ENCODE peak calls at places on chromosomes 13 and 19, in six cellular contexts. R is GM13976; K is MCF 10A; P is stimulated activated CD4-positive, alpha-beta T cell treated with anti-CD3 and anti-CD28 coated beads, Interleukin-4, amount 100 ng/mL, for 48 hours; Y is AG10803; M is gastrocnemius medialis. Q is an unnamed sample.

GRCh38 chr13:100098445-100099116 is 9.7 kb downstream of the PCCA start:
- DNase-seq in R (no peak), K (no peak), P (no peak), Y (no peak), M (no peak), Q (peak; percentile 2)

GRCh38 chr19:19624032-19624570 is 3.9 kb downstream of the LPAR2 start:
- DNase-seq in R (no peak), K (no peak), P (no peak), Y (no peak), M (no peak), Q (no peak)

GRCh38 chr19:50492303-50493052 is 15.8 kb upstream of the GARIN5A start:
- DNase-seq in R (no peak), K (no peak), P (peak; percentile 35), Y (no peak), M (no peak), Q (peak; percentile 27)

GRCh38 chr13:83906240-83906820 is 24.1 kb upstream of the SLITRK1 start:
- DNase-seq in R (no peak), K (no peak), P (no peak), Y (no peak), M (no peak), Q (no peak)

GRCh38 chr13:52001120-52001731 is 10.0 kb downstream of the ATP7B start:
- DNase-seq in R (peak; percentile 77), K (peak; percentile 51), P (no peak), Y (peak; percentile 55), M (no peak), Q (peak; percentile 50)

GRCh38 chr13:88085036-88085435 is 413.9 kb downstream of the SLITRK5 start:
- DNase-seq in R (no peak), K (peak; percentile 39), P (no peak), Y (no peak), M (no peak), Q (no peak)

GRCh38 chr13:40377783-40378182 is 288.7 kb downstream of the FOXO1 start:
- DNase-seq in R (no peak), K (no peak), P (peak; percentile 17), Y (peak; percentile 22), M (no peak), Q (no peak)

GRCh38 chr19:54461201-54462071 is 2.1 kb downstream of the LENG9 start:
- DNase-seq in R (no peak), K (no peak), P (no peak), Y (no peak), M (no peak), Q (no peak)

GRCh38 chr13:46129955-46130354 is 25.1 kb upstream of the CPB2 start:
- DNase-seq in R (no peak), K (no peak), P (no peak), Y (no peak), M (no peak), Q (no peak)

GRCh38 chr13:112774448-112774792 is 84.6 kb downstream of the ATP11A start:
- DNase-seq in R (no peak), K (no peak), P (no peak), Y (no peak), M (no peak), Q (no peak)

GRCh38 chr13:39313721-39314120 is 275.5 kb downstream of the NHLRC3 start:
- DNase-seq in R (no peak), K (no peak), P (no peak), Y (no peak), M (no peak), Q (no peak)

GRCh38 chr13:61414136-61414535 is 1.5 kb downstream of the PCDH20 start:
- DNase-seq in R (no peak), K (no peak), P (no peak), Y (no peak), M (no peak), Q (no peak)

Q was measured in PC-3.